ENCODE peak calls at places on chromosomes 16 and 17, in eight cellular contexts. U is ovary; W is A549; S is K562; O is T-helper 2 cell; L is effector memory CD8-positive, alpha-beta T cell; J is ELR; Y is cardiac septum. V is an unnamed sample.

GRCh38 chr17:19401321-19402010 is 9.6 kb upstream of the RNF112 start:
- DNase-seq in O (no peak), L (no peak), Y (peak; percentile 44), W (no peak), J (no peak), U (no peak), S (no peak), V (no peak)

GRCh38 chr17:47317119-47317518 is 6.6 kb upstream of the EFCAB13 start:
- DNase-seq in U (no peak), Y (no peak), L (no peak), S (no peak), W (no peak), O (no peak), J (no peak), V (peak; percentile 41)

GRCh38 chr16:56264609-56264972 is 73.3 kb downstream of the GNAO1 start:
- DNase-seq in L (no peak), U (no peak), W (no peak), Y (no peak), S (no peak), O (no peak), J (no peak), V (no peak)

GRCh38 chr17:81404557-81405165 is 9.4 kb downstream of the BAHCC1 start:
- DNase-seq in W (no peak), J (no peak), U (no peak), O (no peak), L (no peak), Y (no peak), S (no peak), V (no peak)

GRCh38 chr16:86270696-86271095 is 239.6 kb upstream of the FOXF1 start:
- DNase-seq in S (no peak), L (no peak), J (no peak), Y (no peak), U (no peak), W (no peak), O (no peak), V (no peak)

GRCh38 chr17:2875608-2876007 is 79.4 kb downstream of the RAP1GAP2 start:
- DNase-seq in L (no peak), U (no peak), Y (no peak), W (no peak), J (no peak), S (no peak), O (no peak), V (no peak)

GRCh38 chr16:64092284-64092683 is 1029.6 kb downstream of the CDH11 start:
- DNase-seq in L (no peak), W (peak; percentile 0), Y (no peak), J (peak; percentile 55), O (no peak), U (no peak), S (no peak), V (no peak)

GRCh38 chr16:23573822-23574221 is 16.3 kb downstream of the UBFD1 start:
- DNase-seq in L (no peak), J (no peak), W (no peak), Y (no peak), O (no peak), U (no peak), S (no peak), V (no peak)

GRCh38 chr16:81798311-81799137 is 19.4 kb downstream of the PLCG2 start:
- DNase-seq in L (peak; percentile 29), W (no peak), O (no peak), J (no peak), S (no peak), Y (no peak), U (no peak), V (peak; percentile 51)

GRCh38 chr16:89956511-89957213 is 8.1 kb downstream of the DEF8 start:
- DNase-seq in L (no peak), S (no peak), Y (no peak), J (no peak), O (no peak), U (no peak), W (no peak), V (no peak)

GRCh38 chr16:72099377-72099818 is 5.8 kb downstream of the DHX38 start:
- DNase-seq in S (peak; percentile 65), W (peak; percentile 76), U (no peak), Y (no peak), J (peak; percentile 68), L (peak; percentile 45), O (no peak), V (no peak)

GRCh38 chr17:29563816-29564215 is 3.0 kb downstream of the ABHD15 start:
- DNase-seq in O (no peak), Y (no peak), U (no peak), W (no peak), S (no peak), L (no peak), J (no peak), V (no peak)

GRCh38 chr16:78097522-78097921 is 1.9 kb upstream of the WWOX start:
- DNase-seq in L (no peak), W (no peak), Y (no peak), J (no peak), S (no peak), O (no peak), U (no peak), V (no peak)

GRCh38 chr16:54633943-54634362 is 296.7 kb upstream of the IRX5 start:
- DNase-seq in S (peak; percentile 49), O (no peak), J (peak; percentile 19), W (peak; percentile 51), Y (no peak), U (no peak), L (no peak), V (peak; percentile 62)

GRCh38 chr16:84726670-84727467 is 27.1 kb downstream of the USP10 start:
- DNase-seq in L (no peak), J (peak; percentile 19), O (no peak), U (no peak), Y (no peak), W (no peak), S (no peak), V (peak; percentile 41)

GRCh38 chr17:13266596-13266995 is 248.8 kb upstream of the ELAC2 start:
- DNase-seq in J (peak; percentile 6), S (no peak), L (no peak), Y (no peak), U (no peak), W (no peak), O (no peak), V (no peak)

GRCh38 chr17:40475234-40476210 is 25.9 kb downstream of the TNS4 start:
- DNase-seq in W (no peak), L (no peak), Y (no peak), O (no peak), J (no peak), S (no peak), U (no peak), V (no peak)

GRCh38 chr17:40063034-40063765 is 435 bp downstream of the THRA start:
- DNase-seq in S (peak; percentile 58), J (peak; percentile 51), Y (no peak), L (peak; percentile 35), W (no peak), U (peak; percentile 60), O (no peak), V (peak; percentile 57)

GRCh38 chr17:1164935-1165556 is 14.7 kb downstream of the ABR start:
- DNase-seq in J (no peak), Y (no peak), S (no peak), L (no peak), U (no peak), W (no peak), O (no peak), V (peak; percentile 78)

GRCh38 chr17:76820039-76820438 is 48.2 kb upstream of the MGAT5B start:
- DNase-seq in W (no peak), S (no peak), Y (no peak), O (no peak), U (no peak), L (no peak), J (no peak), V (no peak)

GRCh38 chr16:49921106-49921505 is 65.2 kb upstream of the ZNF423 start:
- DNase-seq in W (no peak), U (no peak), L (no peak), J (no peak), S (no peak), O (no peak), Y (peak; percentile 57), V (no peak)

GRCh38 chr17:82671071-82671470 is 22.8 kb upstream of the WDR45B start:
- DNase-seq in J (no peak), Y (no peak), O (no peak), W (no peak), U (no peak), S (no peak), L (no peak), V (no peak)

GRCh38 chr16:84141143-84141670 is 3.8 kb downstream of the HSDL1 start:
- DNase-seq in O (no peak), L (no peak), S (peak; percentile 56), W (peak; percentile 31), J (no peak), Y (no peak), U (no peak), V (no peak)

GRCh38 chr17:5921919-5922318 is 148.3 kb upstream of the WSCD1 start:
- DNase-seq in U (no peak), S (no peak), L (no peak), Y (no peak), W (peak; percentile 25), J (peak; percentile 49), O (no peak), V (no peak)

GRCh38 chr16:12729448-12729847 is 74.2 kb downstream of the CPPED1 start:
- DNase-seq in S (no peak), U (no peak), Y (no peak), O (no peak), W (no peak), L (no peak), J (peak; percentile 42), V (no peak)

GRCh38 chr16:31141489-31142108 is 6.1 kb upstream of the PRSS8 start:
- DNase-seq in L (no peak), J (no peak), U (peak; percentile 63), S (peak; percentile 36), W (no peak), Y (no peak), O (no peak), V (no peak)

GRCh38 chr16:66359811-66360608 is 6.5 kb upstream of the CDH5 start:
- DNase-seq in Y (peak; percentile 83), O (no peak), J (no peak), L (no peak), W (no peak), S (no peak), U (no peak), V (peak; percentile 66)

GRCh38 chr16:81435567-81435966 is 9.0 kb upstream of the CMIP start:
- DNase-seq in L (no peak), O (no peak), U (no peak), S (no peak), J (no peak), W (no peak), Y (no peak), V (no peak)

GRCh38 chr17:65438173-65438572 is 123.3 kb downstream of the AXIN2 start:
- DNase-seq in U (no peak), Y (no peak), W (no peak), J (no peak), L (no peak), S (no peak), O (no peak), V (no peak)

GRCh38 chr17:2415081-2415480 is 14.2 kb upstream of the MNT start:
- DNase-seq in J (no peak), W (no peak), L (no peak), U (no peak), Y (no peak), S (no peak), O (no peak), V (no peak)

GRCh38 chr17:69457603-69458002 is 43.1 kb downstream of the MAP2K6 start:
- DNase-seq in Y (no peak), S (no peak), U (no peak), J (no peak), L (no peak), O (no peak), W (no peak), V (no peak)

GRCh38 chr17:80871341-80871740 is 120.3 kb upstream of the CHMP6 start:
- DNase-seq in L (no peak), Y (no peak), S (no peak), J (no peak), U (peak; percentile 7), W (no peak), O (no peak), V (no peak)

GRCh38 chr16:77599793-77600415 is 122.4 kb upstream of the NUDT7 start:
- DNase-seq in W (peak; percentile 56), L (no peak), O (no peak), U (no peak), S (peak; percentile 35), J (peak; percentile 44), Y (no peak), V (no peak)

V was measured in left cardiac atrium.